ENCODE peak calls at places on chromosomes 7 and 10, in five cellular contexts. F is H1, C is HepG2, A is K562, W is GM12878. Q is an unnamed sample.

GRCh38 chr7:55056577-55057480 is 38.0 kb downstream of the EGFR start:
- DNase-seq in C (no peak), F (no peak), W (no peak), A (no peak), Q (no peak)

GRCh38 chr10:128854965-128855364 is 612.1 kb upstream of the MGMT start:
- DNase-seq in C (peak; percentile 70), F (peak; percentile 42), W (no peak), A (no peak), Q (no peak)

GRCh38 chr7:28298870-28299484 is 113.3 kb upstream of the CREB5 start:
- DNase-seq in F (peak; percentile 59), W (no peak), C (peak; percentile 29), A (no peak), Q (peak; percentile 63)

GRCh38 chr7:120741371-120742042 is 116.4 kb downstream of the TSPAN12 start:
- DNase-seq in C (no peak), W (no peak), F (no peak), A (no peak), Q (no peak)

GRCh38 chr10:14409247-14409646 is 78.5 kb upstream of the FRMD4A start:
- DNase-seq in C (no peak), F (no peak), W (no peak), A (no peak), Q (no peak)

GRCh38 chr10:103553743-103554487 is 60.4 kb downstream of the NEURL1 start:
- DNase-seq in C (no peak), W (no peak), F (no peak), A (no peak), Q (no peak)

GRCh38 chr10:116398224-116398623 is 29.4 kb upstream of the PNLIPRP3 start:
- DNase-seq in F (no peak), W (no peak), A (no peak), C (no peak), Q (no peak)

GRCh38 chr10:102588875-102589274 is 55.4 kb upstream of the TRIM8 start:
- DNase-seq in W (no peak), C (no peak), F (no peak), A (no peak), Q (no peak)

GRCh38 chr7:98286701-98287485 is 5.4 kb downstream of the BRI3 start:
- DNase-seq in W (no peak), F (no peak), A (no peak), C (no peak), Q (no peak)

GRCh38 chr7:128247640-128248194 is 6.6 kb downstream of the LEP start:
- DNase-seq in C (no peak), W (no peak), F (no peak), A (no peak), Q (no peak)

GRCh38 chr7:831596-832291 is 532 bp upstream of the SUN1 start:
- DNase-seq in F (no peak), A (peak; percentile 54), W (peak; percentile 64), C (peak; percentile 35), Q (no peak)

GRCh38 chr10:35523670-35524225 is 81.4 kb upstream of the GJD4 start:
- DNase-seq in A (no peak), W (no peak), C (no peak), F (no peak), Q (no peak)

GRCh38 chr7:35623381-35623780 is 71.6 kb downstream of the HERPUD2 start:
- DNase-seq in F (no peak), W (no peak), C (no peak), A (no peak), Q (no peak)

GRCh38 chr7:38375453-38375852 is 102.0 kb upstream of the TARP start:
- DNase-seq in C (no peak), A (no peak), F (no peak), W (no peak), Q (no peak)

GRCh38 chr7:136741941-136742340 is 126.5 kb upstream of the CHRM2 start:
- DNase-seq in F (no peak), A (no peak), W (no peak), C (no peak), Q (no peak)

GRCh38 chr7:142024547-142024946 is 28.9 kb downstream of the MGAM start:
- DNase-seq in A (no peak), C (no peak), F (no peak), W (no peak), Q (no peak)

GRCh38 chr10:16521311-16522016 is at the start of gene C1QL3:
- DNase-seq in W (no peak), F (peak; percentile 60), A (no peak), C (no peak), Q (peak; percentile 60)

GRCh38 chr10:120632936-120633335 is 175.9 kb downstream of the PLPP4 start:
- DNase-seq in F (no peak), A (no peak), C (no peak), W (no peak), Q (no peak)

GRCh38 chr7:68969571-68969970 is 628.7 kb upstream of the AUTS2 start:
- DNase-seq in F (no peak), A (no peak), W (no peak), C (no peak), Q (no peak)

GRCh38 chr10:7457478-7458316 is 46.9 kb upstream of the SFMBT2 start:
- DNase-seq in C (no peak), F (no peak), W (peak; percentile 72), A (no peak), Q (no peak)

GRCh38 chr7:5282464-5283316 is at the start of gene SLC29A4:
- DNase-seq in W (no peak), F (no peak), A (peak; percentile 73), C (no peak), Q (no peak)

GRCh38 chr7:37318541-37318940 is 130.1 kb downstream of the ELMO1 start:
- DNase-seq in W (no peak), F (no peak), A (no peak), C (no peak), Q (no peak)

DNA sequence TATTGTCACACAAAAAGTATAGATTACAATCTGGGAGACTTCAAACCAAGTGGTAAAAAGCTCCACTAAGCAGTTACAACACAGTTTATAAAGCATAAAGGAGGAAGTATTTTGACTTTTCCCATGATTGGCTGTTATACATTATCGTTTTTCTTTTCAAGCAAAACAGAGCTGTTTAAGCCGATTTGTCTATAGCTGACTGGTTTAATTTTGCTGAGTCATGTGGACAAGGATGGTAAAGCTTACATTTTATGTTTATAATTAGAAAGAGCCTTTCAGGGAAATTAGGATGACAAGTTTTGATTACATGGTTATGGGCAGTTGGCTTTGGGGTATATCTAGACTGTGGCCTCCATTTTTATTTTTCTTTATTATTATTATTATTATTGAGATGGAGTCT is 152.5 kb upstream of the STK17A start:
- DNase-seq in A (no peak), W (no peak), F (no peak), C (no peak), Q (no peak)
- TF ChIP-seq ATF2 in A (no peak), W (no peak), F (no peak), C (no peak), Q (no peak)

GRCh38 chr10:124469956-124470484 is 8.4 kb downstream of the LHPP start:
- DNase-seq in A (no peak), W (no peak), F (peak; percentile 84), C (no peak), Q (peak; percentile 81)
- TF ChIP-seq ATF2 in A (no peak), W (no peak), F (peak; percentile 67), C (no peak), Q (no peak)

GRCh38 chr7:65731562-65732035 is 141.3 kb upstream of the VKORC1L1 start:
- DNase-seq in W (no peak), F (peak; percentile 78), A (peak; percentile 50), C (no peak), Q (peak; percentile 74)
- TF ChIP-seq ATF2 in W (no peak), F (no peak), A (no peak), C (no peak), Q (no peak)

GRCh38 chr7:100682228-100682741 is 8.7 kb downstream of the GNB2 start:
- DNase-seq in W (no peak), C (no peak), F (no peak), A (no peak), Q (no peak)

GRCh38 chr7:100679129-100679926 is 5.8 kb downstream of the GNB2 start:
- DNase-seq in F (no peak), C (no peak), W (no peak), A (peak; percentile 25), Q (no peak)

GRCh38 chr7:100681491-100682227 is 8.1 kb downstream of the GNB2 start:
- DNase-seq in A (no peak), F (no peak), C (no peak), W (no peak), Q (no peak)

GRCh38 chr7:100679927-100680588 is 6.5 kb downstream of the GNB2 start:
- DNase-seq in W (no peak), A (peak; percentile 34), F (no peak), C (no peak), Q (no peak)

DNA sequence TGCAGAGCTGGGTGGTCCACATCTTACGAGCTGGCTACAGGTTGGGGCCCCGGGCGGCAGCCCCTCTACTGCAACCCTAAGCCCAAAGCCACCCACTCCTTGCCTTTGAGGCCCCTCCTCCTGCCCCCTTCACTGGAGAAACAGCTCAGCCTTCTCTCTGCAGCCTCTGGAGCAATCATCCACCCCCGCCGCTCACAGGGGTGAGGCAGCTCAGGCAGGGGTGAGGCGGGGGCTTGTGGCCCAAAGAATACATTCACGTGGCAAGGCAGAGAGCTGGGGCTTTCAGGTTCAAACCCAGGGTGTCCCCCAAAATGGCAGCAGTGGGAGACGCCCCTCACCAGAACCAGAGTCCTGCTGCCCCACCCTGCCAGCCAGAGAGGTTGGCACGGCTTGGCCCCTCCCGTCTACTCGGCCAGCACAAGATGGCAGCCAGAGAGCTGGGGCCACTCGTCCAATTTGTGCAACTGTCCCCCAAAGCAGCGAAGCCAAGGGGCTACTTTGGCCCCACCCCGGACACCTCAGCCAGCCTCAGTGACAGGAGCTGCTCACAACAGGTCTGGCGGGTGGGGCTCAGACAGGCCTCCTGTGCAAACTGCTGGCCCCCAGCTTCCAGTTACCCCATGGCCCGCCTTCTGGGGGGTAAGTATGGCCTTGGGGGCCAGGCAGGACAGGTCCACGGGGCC is 7.2 kb downstream of the GNB2 start:
- DNase-seq in C (no peak), W (no peak), F (no peak), A (peak; percentile 33), Q (no peak)
- TF ChIP-seq ATF2 in C (no peak), W (no peak), F (no peak), A (no peak), Q (no peak)

DNA sequence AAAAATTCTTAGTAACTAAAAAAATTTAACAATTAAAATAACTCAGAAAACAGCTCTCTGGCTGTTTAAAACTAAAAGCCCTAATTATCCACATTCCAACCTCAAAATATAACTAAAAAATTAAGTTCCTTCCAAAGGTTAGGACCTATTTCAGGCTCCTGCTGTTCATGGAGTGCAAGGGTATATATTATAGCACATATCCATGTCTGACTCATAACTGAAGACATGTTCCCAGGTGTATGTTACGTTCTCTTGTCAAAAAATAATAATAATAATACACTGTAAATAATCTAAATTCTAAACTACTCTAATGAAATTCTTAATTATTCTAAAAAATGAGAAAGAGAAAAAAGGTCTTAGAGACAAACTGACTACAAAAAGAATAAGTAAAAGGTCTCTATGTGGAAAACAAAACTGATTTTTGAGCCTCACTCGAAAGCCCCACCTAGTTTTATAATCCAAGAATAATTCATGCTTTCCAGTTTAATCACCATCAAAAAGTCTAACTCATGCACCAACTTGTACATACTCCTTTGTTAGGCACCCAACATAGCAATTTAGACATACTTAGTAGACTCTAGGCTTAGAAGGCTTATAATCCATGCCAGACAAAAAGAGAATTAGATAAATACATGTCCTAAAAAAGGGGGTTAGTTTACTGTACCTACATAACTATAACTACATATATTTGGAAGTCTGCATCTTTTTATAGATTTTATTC is 171.4 kb downstream of the KMT2E start:
- DNase-seq in C (no peak), F (no peak), A (no peak), W (no peak), Q (no peak)
- TF ChIP-seq ATF2 in C (no peak), F (no peak), A (no peak), W (no peak), Q (no peak)

Q was measured in WTC11.